ENCODE peak calls at places on chromosome 1, in seven cellular contexts. P, C, I, L, F, B and K are unnamed samples.
A peak's percentile ranks its signal among the peaks of the same experiment; 100 is the strongest.

GRCh38 chr1:18542351-18542750 is 61.6 kb downstream of the KLHDC7A start:
- DNase-seq in P (peak; percentile 59), C (no peak), I (peak; percentile 27), L (peak; percentile 43), F (no peak), B (no peak), K (no peak)

GRCh38 chr1:159938221-159938852 is 7.1 kb downstream of the IGSF9 start:
- DNase-seq in P (no peak), C (no peak), I (no peak), L (no peak), F (no peak), B (no peak), K (no peak)

GRCh38 chr1:91070274-91070673 is 48.4 kb upstream of the ZNF644 start:
- DNase-seq in P (no peak), C (no peak), I (no peak), L (no peak), F (no peak), B (no peak), K (no peak)

GRCh38 chr1:4213599-4213998 is 313.5 kb upstream of the C1orf174 start:
- DNase-seq in P (no peak), C (no peak), I (no peak), L (peak; percentile 48), F (no peak), B (no peak), K (no peak)

GRCh38 chr1:72282271-72282656 is at the start of gene NEGR1:
- DNase-seq in P (peak; percentile 55), C (peak; percentile 68), I (peak; percentile 60), L (peak; percentile 64), F (peak; percentile 61), B (no peak), K (no peak)

GRCh38 chr1:193519922-193520321 is 333.5 kb upstream of the B3GALT2 start:
- DNase-seq in P (no peak), C (no peak), I (peak; percentile 56), L (peak; percentile 40), F (no peak), B (peak; percentile 18), K (no peak)

GRCh38 chr1:20896824-20897223 is 109.7 kb upstream of the HP1BP3 start:
- DNase-seq in P (no peak), C (no peak), I (no peak), L (no peak), F (no peak), B (peak; percentile 30), K (peak; percentile 31)

GRCh38 chr1:247576514-247576913 is 11.6 kb upstream of the OR2G2 start:
- DNase-seq in P (no peak), C (no peak), I (no peak), L (peak; percentile 16), F (no peak), B (no peak), K (peak; percentile 14)

GRCh38 chr1:156860639-156861423 is at the start of gene NTRK1:
- DNase-seq in P (no peak), C (no peak), I (peak; percentile 77), L (peak; percentile 67), F (peak; percentile 72), B (no peak), K (peak; percentile 27)

GRCh38 chr1:170807432-170807831 is 127.9 kb upstream of the MROH9 start:
- DNase-seq in P (no peak), C (peak; percentile 84), I (no peak), L (no peak), F (no peak), B (no peak), K (peak; percentile 3)

GRCh38 chr1:107682467-107682866 is 282.5 kb downstream of the VAV3 start:
- DNase-seq in P (no peak), C (no peak), I (no peak), L (no peak), F (no peak), B (peak; percentile 12), K (no peak)

GRCh38 chr1:2415801-2416208 is 3.4 kb upstream of the PEX10 start:
- DNase-seq in P (no peak), C (no peak), I (no peak), L (no peak), F (no peak), B (no peak), K (no peak)

GRCh38 chr1:177600371-177600770 is 369.5 kb downstream of the SEC16B start:
- DNase-seq in P (no peak), C (no peak), I (no peak), L (no peak), F (no peak), B (no peak), K (no peak)

GRCh38 chr1:39575191-39576015 is 1.2 kb downstream of the PABPC4 start:
- DNase-seq in P (peak; percentile 11), C (peak; percentile 81), I (peak; percentile 42), L (peak; percentile 27), F (no peak), B (peak; percentile 83), K (peak; percentile 78)

GRCh38 chr1:183470147-183470960 is 1.9 kb upstream of the SMG7 start:
- DNase-seq in P (peak; percentile 54), C (peak; percentile 47), I (peak; percentile 79), L (peak; percentile 77), F (peak; percentile 72), B (peak; percentile 75), K (peak; percentile 83)

GRCh38 chr1:118250232-118250631 is 65.2 kb upstream of the SPAG17 start:
- DNase-seq in P (no peak), C (no peak), I (no peak), L (peak; percentile 55), F (no peak), B (no peak), K (no peak)

GRCh38 chr1:204828352-204828850 is 42.3 kb upstream of the NFASC start:
- DNase-seq in P (peak; percentile 87), C (no peak), I (peak; percentile 89), L (peak; percentile 94), F (peak; percentile 93), B (peak; percentile 41), K (peak; percentile 9)

GRCh38 chr1:170872663-170873062 is 62.7 kb upstream of the MROH9 start:
- DNase-seq in P (no peak), C (no peak), I (no peak), L (no peak), F (no peak), B (no peak), K (no peak)

GRCh38 chr1:162578071-162578705 is 16.7 kb downstream of the UAP1 start:
- DNase-seq in P (no peak), C (no peak), I (no peak), L (no peak), F (no peak), B (no peak), K (no peak)

GRCh38 chr1:106978477-106979322 is 77.8 kb upstream of the PRMT6 start:
- DNase-seq in P (no peak), C (peak; percentile 9), I (no peak), L (no peak), F (no peak), B (no peak), K (no peak)

GRCh38 chr1:12251442-12251841 is 21.6 kb downstream of the VPS13D start:
- DNase-seq in P (no peak), C (peak; percentile 82), I (no peak), L (no peak), F (no peak), B (no peak), K (no peak)

GRCh38 chr1:228345201-228345930 is 61.3 kb downstream of the TRIM11 start:
- DNase-seq in P (no peak), C (no peak), I (peak; percentile 15), L (no peak), F (peak; percentile 35), B (no peak), K (no peak)

GRCh38 chr1:154865442-154866256 is 4.4 kb downstream of the KCNN3 start:
- DNase-seq in P (no peak), C (no peak), I (no peak), L (no peak), F (no peak), B (no peak), K (no peak)

DNA sequence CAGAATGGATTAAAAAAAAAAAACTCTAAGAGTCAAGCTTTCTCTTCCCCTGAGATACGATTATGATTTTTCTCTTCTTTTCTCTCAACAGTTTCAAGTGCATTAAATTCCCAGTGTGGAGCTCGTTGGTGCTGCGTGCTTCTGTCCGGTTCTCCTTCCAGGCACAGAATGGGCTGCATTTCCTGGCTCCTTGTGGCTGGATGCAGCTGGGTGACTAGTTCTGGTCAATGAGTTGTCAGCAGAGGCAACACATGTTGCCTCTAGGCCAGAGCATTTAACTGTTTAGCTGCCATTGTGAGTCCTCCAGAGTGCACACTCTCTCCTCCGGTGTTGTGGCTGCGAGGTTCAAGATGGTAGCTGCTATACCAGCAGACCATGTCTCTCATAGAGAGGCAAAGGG is 312.9 kb downstream of the RRAGC start:
- DNase-seq in P (no peak), C (peak; percentile 4), I (no peak), L (no peak), F (no peak), B (no peak), K (no peak)
- H3K4ac ChIP-seq in P (no peak overlapping the region), C (no peak overlapping the region), I (no peak overlapping the region), L (no peak overlapping the region), F (no peak overlapping the region), B (no peak overlapping the region), K (no peak overlapping the region)

DNA sequence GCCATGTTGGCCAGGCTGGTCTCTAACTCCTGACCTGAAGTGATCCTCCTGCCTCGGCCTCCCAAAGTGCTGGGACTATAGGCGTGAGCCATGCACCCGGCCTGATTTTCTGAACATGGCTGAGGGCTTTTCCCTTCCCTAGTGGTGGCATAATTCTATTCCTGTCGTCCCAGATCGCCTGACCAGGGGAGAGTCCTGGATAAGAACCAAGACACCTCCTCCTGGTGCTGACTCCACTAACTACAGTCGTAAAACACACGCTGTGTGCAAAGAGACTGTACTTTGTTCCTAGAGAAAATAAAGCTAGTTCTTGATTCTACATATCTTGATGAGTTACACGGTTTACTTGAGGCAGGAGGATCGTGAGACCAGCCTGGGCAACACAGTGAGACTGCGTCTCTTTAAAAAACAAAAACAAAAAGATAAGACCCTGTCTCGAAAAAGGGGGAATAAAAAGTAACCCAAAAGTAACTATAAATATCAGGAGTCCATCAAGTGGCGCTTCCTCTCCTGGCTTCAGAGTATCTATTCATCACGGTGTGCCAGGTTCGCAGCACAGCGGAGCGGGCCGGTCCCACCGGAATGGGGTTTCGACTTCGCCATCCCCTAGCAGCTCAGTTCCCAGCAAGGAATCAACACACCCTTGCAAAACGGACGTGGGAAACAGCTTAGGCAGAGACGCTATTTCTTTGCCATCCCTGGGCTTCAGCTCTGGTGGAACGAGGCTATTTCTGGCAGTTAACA is 973 bp downstream of the SDF4 start:
- DNase-seq in P (no peak), C (peak; percentile 77), I (no peak), L (peak; percentile 62), F (no peak), B (no peak), K (peak; percentile 87)
- H3K23ac ChIP-seq in P (peak overlapping the region; percentile 99), C (peak overlapping the region; percentile 89), I (no peak overlapping the region), L (no peak overlapping the region), F (no peak overlapping the region), B (no peak overlapping the region), K (no peak overlapping the region)

GRCh38 chr1:85607913-85608250 is 27.3 kb downstream of the CCN1 start:
- DNase-seq in P (no peak), C (peak; percentile 53), I (no peak), L (no peak), F (peak; percentile 38), B (no peak), K (no peak)
- H3K9ac ChIP-seq in P (no peak overlapping the region), C (peak overlapping the region; percentile 54), I (no peak overlapping the region), L (no peak overlapping the region), F (no peak overlapping the region), B (no peak overlapping the region), K (peak overlapping the region; percentile 66)

GRCh38 chr1:216902669-216903388 is 179.6 kb upstream of the ESRRG start:
- DNase-seq in P (no peak), C (peak; percentile 59), I (no peak), L (no peak), F (no peak), B (no peak), K (peak; percentile 22)
- H3K4ac ChIP-seq in P (no peak overlapping the region), C (peak overlapping the region; percentile 77), I (no peak overlapping the region), L (peak overlapping the region; percentile 62), F (no peak overlapping the region), B (no peak overlapping the region), K (no peak overlapping the region)

GRCh38 chr1:52358851-52359497 is 7.0 kb downstream of the CC2D1B start:
- DNase-seq in P (no peak), C (no peak), I (no peak), L (no peak), F (no peak), B (no peak), K (no peak)
- H3K23ac ChIP-seq in P (no peak overlapping the region), C (no peak overlapping the region), I (no peak overlapping the region), L (no peak overlapping the region), F (no peak overlapping the region), B (no peak overlapping the region), K (no peak overlapping the region)